ENCODE peak calls at places on chromosomes 5 and 9, in four cellular contexts. L is progenitor cell of endocrine pancreas, I is activated B cell treated with CpG ODN at 0.5 μM for 24 hours, M is WTC11. K is an unnamed sample.

GRCh38 chr9:94005272-94005901 is 50.2 kb upstream of the BARX1 start:
- DNase-seq in M (no peak), I (no peak), L (no peak), K (no peak)

GRCh38 chr5:100777680-100778281 is 125.3 kb downstream of the ST8SIA4 start:
- DNase-seq in M (no peak), L (no peak), I (no peak), K (peak)

GRCh38 chr5:173452098-173452497 is 123.9 kb upstream of the STC2 start:
- DNase-seq in M (no peak), L (no peak), I (no peak), K (no peak)

GRCh38 chr5:77560677-77561263 is 68.7 kb upstream of the WDR41 start:
- DNase-seq in L (no peak), M (no peak), I (no peak), K (no peak)

GRCh38 chr9:94714494-94714893 is 12.0 kb upstream of the AOPEP start:
- DNase-seq in I (no peak), M (no peak), L (no peak), K (no peak)

GRCh38 chr5:115847290-115847689 is 5.6 kb downstream of the AP3S1 start:
- DNase-seq in M (no peak), L (no peak), I (no peak), K (no peak)

GRCh38 chr5:127425037-127425436 is 92.4 kb upstream of the PRRC1 start:
- DNase-seq in I (no peak), M (no peak), L (no peak), K (no peak)

GRCh38 chr5:163163858-163164257 is 273.5 kb upstream of the CCNG1 start:
- DNase-seq in L (no peak), M (no peak), I (no peak), K (no peak)

GRCh38 chr9:69385474-69386091 is 60.6 kb downstream of the ENTREP1 start:
- DNase-seq in I (no peak), M (peak), L (peak), K (no peak)

GRCh38 chr5:176529116-176529823 is 7.9 kb downstream of the RNF44 start:
- DNase-seq in I (no peak), L (no peak), M (no peak), K (no peak)

GRCh38 chr5:143200781-143201398 is 202.6 kb downstream of the NR3C1 start:
- DNase-seq in M (no peak), I (no peak), L (no peak), K (no peak)

GRCh38 chr9:79403495-79403894 is 168.3 kb upstream of the TLE4 start:
- DNase-seq in M (no peak), I (no peak), L (no peak), K (peak)

GRCh38 chr5:74766348-74766886 is 500 bp downstream of the GFM2 start:
- DNase-seq in L (no peak), M (no peak), I (no peak), K (no peak)

GRCh38 chr9:99432075-99432474 is 210.0 kb downstream of the SEC61B start:
- DNase-seq in L (no peak), M (no peak), I (no peak), K (no peak)

GRCh38 chr5:93349613-93350012 is 231.4 kb downstream of the NR2F1-AS1 start:
- DNase-seq in M (no peak), I (no peak), L (no peak), K (no peak)

GRCh38 chr5:171606414-171607024 is 179.1 kb upstream of the SMIM23 start:
- DNase-seq in L (no peak), I (no peak), M (no peak), K (no peak)

GRCh38 chr5:131530706-131531331 is 104.2 kb downstream of the RAPGEF6 start:
- DNase-seq in M (no peak), I (no peak), L (no peak), K (no peak)

GRCh38 chr5:20555034-20555433 is 567.0 kb upstream of the CDH18 start:
- DNase-seq in L (no peak), M (no peak), I (no peak), K (no peak)

GRCh38 chr5:81829242-81829641 is 78.3 kb upstream of the SSBP2 start:
- DNase-seq in L (no peak), M (no peak), I (no peak), K (no peak)

GRCh38 chr5:103904651-103905050 is 342.1 kb upstream of the NUDT12 start:
- DNase-seq in M (no peak), I (no peak), L (no peak), K (no peak)

GRCh38 chr5:84831701-84832100 is 447.0 kb upstream of the EDIL3 start:
- DNase-seq in L (no peak), M (no peak), I (no peak), K (no peak)

GRCh38 chr5:96492654-96493053 is 59.6 kb upstream of the PCSK1 start:
- DNase-seq in M (no peak), I (no peak), L (no peak), K (no peak)

GRCh38 chr5:143228597-143229293 is 174.7 kb downstream of the NR3C1 start:
- DNase-seq in I (no peak), L (no peak), M (no peak), K (peak)

DNA sequence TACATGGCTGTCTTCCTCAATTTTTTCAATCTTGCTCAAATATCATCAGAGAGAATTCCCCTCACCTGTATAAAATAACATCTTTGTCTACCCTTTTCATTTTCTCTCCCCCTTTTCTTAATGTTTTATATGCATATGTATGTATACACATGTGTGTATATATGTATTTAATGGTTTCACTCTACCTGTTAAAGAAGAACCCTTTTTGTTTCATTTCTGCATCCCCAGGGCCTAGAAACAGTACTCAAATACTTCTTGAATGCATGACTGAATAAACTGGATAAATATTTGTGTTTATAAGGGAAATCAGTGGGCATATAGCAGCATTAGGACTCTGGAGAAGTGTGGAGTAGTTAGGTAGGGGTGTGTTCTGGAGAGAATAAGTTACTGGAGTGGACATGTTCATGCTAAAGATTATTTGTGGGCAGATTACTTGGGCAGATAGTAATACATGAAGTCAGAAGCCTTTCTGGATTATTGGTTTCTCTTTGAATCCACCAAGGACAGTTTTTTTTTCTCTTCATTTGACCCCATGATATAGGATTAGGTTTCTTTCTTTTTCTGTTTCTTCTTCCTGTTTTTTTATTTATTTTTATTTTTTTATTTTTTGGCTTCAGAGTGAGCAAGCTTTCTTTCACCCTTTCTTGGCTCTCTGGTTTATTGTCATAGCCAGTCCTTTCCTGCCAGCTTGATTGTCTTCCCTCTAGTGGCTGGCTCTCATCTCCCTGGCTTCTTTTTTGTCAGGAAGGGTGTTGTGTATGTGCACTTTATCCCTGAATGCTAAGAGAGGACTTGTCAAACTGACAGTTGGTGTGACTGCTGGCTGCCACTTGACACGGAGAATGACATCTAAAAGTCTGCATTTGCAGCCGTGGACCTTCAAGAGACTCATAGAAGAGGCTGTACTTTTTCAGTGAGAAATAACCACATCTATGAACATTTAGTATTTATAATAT is 89.3 kb downstream of the ZCCHC7 start:
- DNase-seq in M (no peak), I (no peak), L (no peak), K (no peak)
- TF ChIP-seq CTCF in M (no peak), I (no peak), L (no peak), K (no peak)

GRCh38 chr9:117247271-117247670 is 167.6 kb downstream of the ASTN2 start:
- DNase-seq in M (no peak), I (no peak), L (no peak), K (no peak)
- TF ChIP-seq CTCF in M (peak), I (no peak), L (peak), K (no peak)

GRCh38 chr5:180097926-180098325 is 26.4 kb upstream of the RNF130 start:
- DNase-seq in M (no peak), I (no peak), L (no peak), K (no peak)

GRCh38 chr5:180098526-180098925 is 27.0 kb upstream of the RNF130 start:
- DNase-seq in L (no peak), M (no peak), I (no peak), K (no peak)

GRCh38 chr5:180099733-180100611 is 28.4 kb upstream of the RNF130 start:
- DNase-seq in I (no peak), L (no peak), M (no peak), K (no peak)

GRCh38 chr5:180100621-180101450 is 29.3 kb upstream of the RNF130 start:
- DNase-seq in M (no peak), I (no peak), L (no peak), K (no peak)

GRCh38 chr5:180098991-180099732 is 27.6 kb upstream of the RNF130 start:
- DNase-seq in M (no peak), L (no peak), I (no peak), K (no peak)
- TF ChIP-seq CTCF in M (no peak), L (no peak), I (no peak), K (no peak)

GRCh38 chr9:26684029-26684428 is 208.6 kb downstream of the CAAP1 start:
- DNase-seq in L (no peak), M (no peak), I (no peak), K (no peak)
- TF ChIP-seq CTCF in L (no peak), M (no peak), I (no peak), K (no peak)

DNA sequence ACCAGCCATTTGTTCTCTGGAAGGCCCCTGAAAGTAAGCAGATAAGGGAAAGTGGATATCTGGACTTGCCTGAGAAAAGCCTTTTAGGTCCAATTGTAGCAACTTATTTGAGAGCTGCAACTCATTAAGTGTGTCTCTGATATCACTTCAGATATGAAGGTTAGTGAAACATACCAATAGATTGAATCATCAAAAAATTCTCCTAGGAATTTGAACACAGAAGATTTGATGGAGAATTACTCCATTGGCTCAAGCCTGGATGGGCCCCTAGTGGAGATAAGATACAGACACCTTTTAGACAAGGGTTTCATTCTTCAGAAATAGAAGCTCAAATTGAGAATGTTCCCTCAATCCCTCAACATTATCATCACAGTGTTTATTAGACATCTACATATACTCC is 356.7 kb downstream of the NDUFS4 start:
- DNase-seq in M (no peak), I (no peak), L (no peak), K (no peak)
- TF ChIP-seq CTCF in M (no peak), I (no peak), L (peak), K (no peak)

GRCh38 chr9:87831159-87831558 is 51.5 kb upstream of the SPATA31E1 start:
- DNase-seq in M (no peak), I (no peak), L (no peak), K (no peak)

GRCh38 chr9:87836951-87837715 is 45.5 kb upstream of the SPATA31E1 start:
- DNase-seq in M (no peak), I (no peak), L (no peak), K (no peak)

GRCh38 chr9:87830446-87830845 is 52.2 kb upstream of the SPATA31E1 start:
- DNase-seq in L (no peak), I (no peak), M (no peak), K (peak)

GRCh38 chr9:87829756-87830155 is 52.9 kb upstream of the SPATA31E1 start:
- DNase-seq in M (no peak), L (no peak), I (no peak), K (no peak)

GRCh38 chr9:87834357-87834756 is 48.3 kb upstream of the SPATA31E1 start:
- DNase-seq in M (peak), L (no peak), I (no peak), K (peak)
- TF ChIP-seq CTCF in M (no peak), L (peak), I (no peak), K (no peak)

GRCh38 chr9:137095664-137096517 is 9.1 kb downstream of the MAN1B1 start:
- DNase-seq in L (no peak), M (no peak), I (peak), K (peak)
- TF ChIP-seq CTCF in L (peak), M (no peak), I (no peak), K (peak)

GRCh38 chr9:133532937-133533668 is 1.4 kb upstream of the ADAMTSL2 start:
- DNase-seq in L (peak), I (peak), M (peak), K (peak)
- TF ChIP-seq CTCF in L (peak), I (no peak), M (peak), K (peak)